ENCODE peak calls at places on chromosomes 11 and 22, in ten cellular contexts. Q, R, H, C, U, T, D, Z, X and A are unnamed samples.

GRCh38 chr22:49825944-49826602 is 1.6 kb downstream of the BRD1 start:
- DNase-seq in Q (no peak), R (peak; percentile 69), H (no peak), C (no peak), U (no peak), T (peak; percentile 25), D (peak; percentile 40), Z (peak; percentile 70), X (no peak), A (peak; percentile 38)

GRCh38 chr22:17117400-17117799 is 3.8 kb downstream of the TMEM121B start:
- DNase-seq in Q (no peak), R (no peak), H (no peak), C (no peak), U (no peak), T (no peak), D (no peak), Z (no peak), X (no peak), A (no peak)

GRCh38 chr11:62953811-62954210 is 31.0 kb downstream of the SLC22A6 start:
- DNase-seq in Q (no peak), R (no peak), H (no peak), C (no peak), U (no peak), T (no peak), D (peak; percentile 7), Z (no peak), X (no peak), A (no peak)

GRCh38 chr11:2511421-2512369 is 66.9 kb downstream of the KCNQ1 start:
- DNase-seq in Q (no peak), R (no peak), H (no peak), C (no peak), U (no peak), T (no peak), D (peak; percentile 24), Z (no peak), X (no peak), A (peak; percentile 28)

GRCh38 chr11:3192511-3193372 is 25.9 kb downstream of the MRGPRG start:
- DNase-seq in Q (no peak), R (no peak), H (no peak), C (no peak), U (no peak), T (no peak), D (peak; percentile 14), Z (no peak), X (no peak), A (no peak)

GRCh38 chr11:71294846-71295600 is 42.6 kb upstream of the SHANK2 start:
- DNase-seq in Q (no peak), R (no peak), H (no peak), C (no peak), U (no peak), T (no peak), D (peak; percentile 5), Z (no peak), X (no peak), A (no peak)

GRCh38 chr11:88424881-88425280 is 87.3 kb upstream of the CTSC start:
- DNase-seq in Q (no peak), R (no peak), H (no peak), C (no peak), U (no peak), T (no peak), D (no peak), Z (peak; percentile 40), X (no peak), A (no peak)

GRCh38 chr11:103953797-103954495 is 82.5 kb upstream of the DDI1 start:
- DNase-seq in Q (no peak), R (no peak), H (no peak), C (no peak), U (no peak), T (peak; percentile 15), D (no peak), Z (no peak), X (no peak), A (peak; percentile 53)